ENCODE peak calls at places on chromosomes 11 and 22, in six cellular contexts. One of them, this sample, is unnamed.
A peak's percentile ranks its signal among the peaks of the same experiment; 100 is the strongest.

GRCh38 chr22:37824674-37825641 is 1.8 kb downstream of the GALR3 start:
- DNase-seq in A549: no peak
- DNase-seq in IMR-90: no peak
- DNase-seq in SK-N-SH: peak; percentile 71
- DNase-seq in GM12878: no peak
- DNase-seq in K562: no peak
- DNase-seq in this sample: no peak

GRCh38 chr11:29005401-29005980 is 897.3 kb downstream of the METTL15 start:
- DNase-seq in A549: no peak
- DNase-seq in IMR-90: no peak
- DNase-seq in SK-N-SH: no peak
- DNase-seq in GM12878: no peak
- DNase-seq in K562: no peak
- DNase-seq in this sample: peak; percentile 2

GRCh38 chr22:18029686-18030267 is 5.4 kb upstream of the MICAL3 start:
- DNase-seq in A549: no peak
- DNase-seq in IMR-90: no peak
- DNase-seq in SK-N-SH: no peak
- DNase-seq in GM12878: no peak
- DNase-seq in K562: no peak
- DNase-seq in this sample: no peak

GRCh38 chr22:50325444-50326224 is 1.2 kb downstream of the DENND6B start:
- DNase-seq in A549: no peak
- DNase-seq in IMR-90: no peak
- DNase-seq in SK-N-SH: no peak
- DNase-seq in GM12878: no peak
- DNase-seq in K562: no peak
- DNase-seq in this sample: no peak

GRCh38 chr22:35649636-35650250 is 1.5 kb downstream of the APOL6 start:
- DNase-seq in A549: no peak
- DNase-seq in IMR-90: no peak
- DNase-seq in SK-N-SH: no peak
- DNase-seq in GM12878: no peak
- DNase-seq in K562: no peak
- DNase-seq in this sample: no peak

GRCh38 chr11:133679896-133680295 is 147.6 kb upstream of the OPCML start:
- DNase-seq in A549: no peak
- DNase-seq in IMR-90: no peak
- DNase-seq in SK-N-SH: no peak
- DNase-seq in GM12878: no peak
- DNase-seq in K562: no peak
- DNase-seq in this sample: no peak

GRCh38 chr22:37629928-37630327 is 9.5 kb upstream of the SH3BP1 start:
- DNase-seq in A549: no peak
- DNase-seq in IMR-90: no peak
- DNase-seq in SK-N-SH: no peak
- DNase-seq in GM12878: no peak
- DNase-seq in K562: no peak
- DNase-seq in this sample: no peak

GRCh38 chr11:114821626-114822025 is 143.3 kb downstream of the NXPE2 start:
- DNase-seq in A549: no peak
- DNase-seq in IMR-90: peak; percentile 17
- DNase-seq in SK-N-SH: no peak
- DNase-seq in GM12878: no peak
- DNase-seq in K562: peak; percentile 41
- DNase-seq in this sample: no peak

GRCh38 chr22:28023036-28023435 is 104.0 kb upstream of the PITPNB start:
- DNase-seq in A549: no peak
- DNase-seq in IMR-90: no peak
- DNase-seq in SK-N-SH: no peak
- DNase-seq in GM12878: no peak
- DNase-seq in K562: no peak
- DNase-seq in this sample: no peak

GRCh38 chr22:44181912-44182590 is 1.3 kb downstream of the PARVG start:
- DNase-seq in A549: no peak
- DNase-seq in IMR-90: no peak
- DNase-seq in SK-N-SH: no peak
- DNase-seq in GM12878: no peak
- DNase-seq in K562: peak; percentile 12
- DNase-seq in this sample: no peak

GRCh38 chr11:63244862-63245261 is 1.5 kb upstream of the SLC22A25 start:
- DNase-seq in A549: no peak
- DNase-seq in IMR-90: no peak
- DNase-seq in SK-N-SH: no peak
- DNase-seq in GM12878: no peak
- DNase-seq in K562: no peak
- DNase-seq in this sample: peak; percentile 32

GRCh38 chr11:113488931-113489351 is 13.7 kb upstream of the DRD2 start:
- DNase-seq in A549: no peak
- DNase-seq in IMR-90: no peak
- DNase-seq in SK-N-SH: no peak
- DNase-seq in GM12878: no peak
- DNase-seq in K562: no peak
- DNase-seq in this sample: no peak

GRCh38 chr22:38081941-38082828 is 1.8 kb downstream of the SLC16A8 start:
- DNase-seq in A549: no peak
- DNase-seq in IMR-90: no peak
- DNase-seq in SK-N-SH: no peak
- DNase-seq in GM12878: no peak
- DNase-seq in K562: no peak
- DNase-seq in this sample: no peak

GRCh38 chr22:43750751-43751150 is 61.4 kb downstream of the EFCAB6 start:
- DNase-seq in A549: no peak
- DNase-seq in IMR-90: no peak
- DNase-seq in SK-N-SH: no peak
- DNase-seq in GM12878: peak; percentile 32
- DNase-seq in K562: no peak
- DNase-seq in this sample: no peak

GRCh38 chr11:61776561-61777075 is 15.8 kb downstream of the TMEM258 start:
- DNase-seq in A549: peak; percentile 94
- DNase-seq in IMR-90: peak; percentile 68
- DNase-seq in SK-N-SH: peak; percentile 90
- DNase-seq in GM12878: no peak
- DNase-seq in K562: peak; percentile 84
- DNase-seq in this sample: peak; percentile 59
- TF ChIP-seq SMC3 in A549: peak; percentile 89
- TF ChIP-seq SMC3 in IMR-90: peak; percentile 81
- TF ChIP-seq SMC3 in SK-N-SH: peak; percentile 73
- TF ChIP-seq SMC3 in GM12878: peak; percentile 83
- TF ChIP-seq SMC3 in K562: peak; percentile 89
- TF ChIP-seq SMC3 in this sample: peak; percentile 91

DNA sequence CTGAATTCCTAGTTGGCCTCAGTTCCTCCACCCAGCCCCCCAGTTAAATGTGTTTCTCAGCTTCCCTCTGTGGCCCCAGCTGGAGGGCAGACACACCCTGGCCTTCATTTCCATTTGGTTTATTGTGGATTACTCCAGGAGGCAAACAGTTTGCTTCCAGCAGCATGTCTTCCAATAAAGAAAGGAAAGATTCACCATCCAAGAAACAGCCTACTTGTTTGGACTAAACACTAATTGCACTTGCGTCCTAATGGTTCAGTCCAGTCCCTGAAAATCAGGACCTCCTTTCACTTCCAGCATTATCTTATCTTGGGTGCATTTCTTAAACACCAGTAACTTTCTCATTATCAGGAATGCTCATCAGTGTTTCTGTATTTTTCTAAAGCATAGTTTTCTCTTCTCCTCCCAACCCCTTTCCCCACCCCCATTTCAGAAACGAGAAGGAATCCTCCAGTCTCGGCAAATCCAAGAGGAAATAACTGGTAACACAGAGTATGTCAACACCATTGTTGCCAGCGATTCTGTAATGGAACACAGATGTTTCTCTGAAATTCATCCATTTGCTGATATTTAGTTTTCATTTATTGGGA is 130.9 kb downstream of the PARVA start:
- DNase-seq in A549: no peak
- DNase-seq in IMR-90: peak; percentile 75
- DNase-seq in SK-N-SH: peak; percentile 45
- DNase-seq in GM12878: no peak
- DNase-seq in K562: no peak
- DNase-seq in this sample: no peak
- TF ChIP-seq SMC3 in A549: no peak
- TF ChIP-seq SMC3 in IMR-90: no peak
- TF ChIP-seq SMC3 in SK-N-SH: no peak
- TF ChIP-seq SMC3 in GM12878: no peak
- TF ChIP-seq SMC3 in K562: no peak
- TF ChIP-seq SMC3 in this sample: no peak

DNA sequence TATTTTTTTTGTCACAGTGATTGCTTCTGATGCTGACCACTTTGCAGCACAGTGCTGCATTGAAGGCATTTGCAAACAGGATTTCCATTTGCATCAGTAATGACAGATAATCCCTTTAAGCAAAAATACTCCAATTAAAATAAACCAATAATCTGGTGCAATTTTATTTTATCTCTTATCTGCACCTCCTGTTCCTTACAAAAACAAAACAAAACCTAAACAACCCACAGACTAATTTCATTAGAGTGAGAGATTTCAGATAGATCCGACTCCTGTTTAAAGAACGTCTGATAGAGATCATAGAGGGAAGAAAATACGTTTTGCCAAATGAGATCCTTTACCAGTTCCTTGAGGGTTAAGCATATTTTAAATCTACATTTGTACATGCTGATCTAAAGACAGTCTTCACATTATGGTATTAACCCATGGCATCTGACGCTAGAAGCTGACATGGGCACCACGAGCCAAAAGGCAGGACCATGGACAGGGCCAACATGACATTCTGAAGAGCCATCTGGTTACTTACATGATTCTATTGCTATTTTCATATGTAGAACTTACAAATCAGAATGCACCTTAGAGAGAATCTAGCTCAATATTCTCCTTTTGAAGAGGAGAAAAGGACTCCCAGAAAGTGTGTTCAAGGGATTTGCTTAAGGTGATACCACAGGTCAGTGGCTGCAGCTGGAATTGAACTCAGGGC is 286.2 kb upstream of the NARS2 start:
- DNase-seq in A549: no peak
- DNase-seq in IMR-90: peak; percentile 35
- DNase-seq in SK-N-SH: peak; percentile 51
- DNase-seq in GM12878: no peak
- DNase-seq in K562: peak; percentile 11
- DNase-seq in this sample: no peak
- TF ChIP-seq SMC3 in A549: no peak
- TF ChIP-seq SMC3 in IMR-90: no peak
- TF ChIP-seq SMC3 in SK-N-SH: no peak
- TF ChIP-seq SMC3 in GM12878: no peak
- TF ChIP-seq SMC3 in K562: no peak
- TF ChIP-seq SMC3 in this sample: no peak

GRCh38 chr11:6319879-6320410 is 356 bp downstream of the CAVIN3 start:
- DNase-seq in A549: peak; percentile 83
- DNase-seq in IMR-90: peak; percentile 91
- DNase-seq in SK-N-SH: peak; percentile 35
- DNase-seq in GM12878: no peak
- DNase-seq in K562: peak; percentile 52
- DNase-seq in this sample: no peak
- TF ChIP-seq SMC3 in A549: no peak
- TF ChIP-seq SMC3 in IMR-90: no peak
- TF ChIP-seq SMC3 in SK-N-SH: no peak
- TF ChIP-seq SMC3 in GM12878: no peak
- TF ChIP-seq SMC3 in K562: no peak
- TF ChIP-seq SMC3 in this sample: no peak

DNA sequence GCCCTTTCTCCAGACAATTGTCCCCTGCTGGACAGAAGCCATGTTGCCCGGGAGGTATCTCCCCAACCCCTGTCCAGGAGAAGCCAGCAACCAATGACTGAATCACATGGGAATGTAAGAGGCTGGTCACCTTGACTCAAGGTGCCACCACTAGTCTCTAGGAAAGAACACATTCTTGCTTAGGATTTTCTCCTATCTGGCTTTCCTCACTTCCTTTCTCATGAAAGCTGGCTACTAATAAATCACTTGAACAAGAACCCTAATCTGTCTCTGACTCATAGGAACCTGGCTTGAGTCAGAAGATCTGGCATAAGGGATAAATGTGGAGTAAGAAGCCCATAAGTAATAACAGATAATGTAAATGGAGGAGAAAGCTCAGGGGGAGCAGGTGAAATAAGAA is 101.4 kb upstream of the C11orf87 start:
- DNase-seq in A549: no peak
- DNase-seq in IMR-90: peak; percentile 34
- DNase-seq in SK-N-SH: no peak
- DNase-seq in GM12878: no peak
- DNase-seq in K562: no peak
- DNase-seq in this sample: no peak
- TF ChIP-seq SMC3 in A549: no peak
- TF ChIP-seq SMC3 in IMR-90: no peak
- TF ChIP-seq SMC3 in SK-N-SH: no peak
- TF ChIP-seq SMC3 in GM12878: no peak
- TF ChIP-seq SMC3 in K562: no peak
- TF ChIP-seq SMC3 in this sample: no peak

DNA sequence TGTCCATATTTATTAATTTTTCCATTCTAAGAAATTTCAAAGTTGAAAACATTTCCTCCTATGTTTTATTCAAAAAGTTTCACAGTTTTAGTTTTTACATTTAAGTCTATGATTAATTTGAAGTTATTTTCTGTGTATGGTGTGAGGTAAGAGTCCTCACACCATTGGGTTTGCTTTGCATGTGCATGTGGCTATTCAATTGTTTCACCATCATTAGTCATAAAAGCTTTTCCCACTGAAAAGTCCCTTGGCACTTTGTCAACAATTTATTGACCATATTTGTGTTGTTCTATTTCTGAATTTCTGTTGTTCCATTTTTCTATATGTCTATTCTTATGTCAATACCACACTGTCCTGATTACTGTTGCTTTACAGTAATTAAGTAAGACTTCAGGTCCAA is 186.5 kb downstream of the KIF18A start:
- DNase-seq in A549: no peak
- DNase-seq in IMR-90: peak; percentile 13
- DNase-seq in SK-N-SH: no peak
- DNase-seq in GM12878: no peak
- DNase-seq in K562: no peak
- DNase-seq in this sample: no peak
- TF ChIP-seq SMC3 in A549: no peak
- TF ChIP-seq SMC3 in IMR-90: no peak
- TF ChIP-seq SMC3 in SK-N-SH: no peak
- TF ChIP-seq SMC3 in GM12878: no peak
- TF ChIP-seq SMC3 in K562: no peak
- TF ChIP-seq SMC3 in this sample: no peak

DNA sequence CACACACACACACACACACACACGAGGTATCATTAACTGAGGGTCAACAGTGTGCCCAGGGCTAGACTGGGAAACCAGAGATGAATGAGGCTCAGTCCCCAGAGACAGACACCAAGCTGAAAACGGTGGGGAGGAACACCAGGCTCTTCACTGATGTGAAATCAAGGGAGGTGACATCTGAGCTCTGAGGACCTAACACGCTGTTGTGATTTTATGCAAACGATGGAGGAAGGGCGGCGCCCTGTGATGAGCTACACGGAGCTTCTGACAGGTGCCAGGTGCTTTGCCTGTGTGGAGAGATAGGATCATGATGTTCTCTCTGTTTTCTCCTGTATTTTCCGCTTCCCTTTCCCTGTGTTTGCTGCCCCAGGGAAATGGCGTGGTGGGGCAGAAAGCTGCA is 6.5 kb upstream of the CYB5R3 start:
- DNase-seq in A549: no peak
- DNase-seq in IMR-90: no peak
- DNase-seq in SK-N-SH: no peak
- DNase-seq in GM12878: peak; percentile 71
- DNase-seq in K562: no peak
- DNase-seq in this sample: no peak
- TF ChIP-seq SMC3 in A549: no peak
- TF ChIP-seq SMC3 in IMR-90: no peak
- TF ChIP-seq SMC3 in SK-N-SH: no peak
- TF ChIP-seq SMC3 in GM12878: no peak
- TF ChIP-seq SMC3 in K562: no peak
- TF ChIP-seq SMC3 in this sample: no peak